ENCODE peak calls at places on chromosomes 2 and 18, in five cellular contexts. I is NCI-H2081; H is naive thymus-derived CD4-positive, alpha-beta T cell; P is iris pigment epithelial cell; C is MM.1S. F is an unnamed sample.

GRCh38 chr2:189629553-189630453 is 31.5 kb upstream of the ASNSD1 start:
- DNase-seq in I (no peak), C (no peak), P (peak; percentile 70), H (no peak), F (no peak)

GRCh38 chr2:208407667-208408066 is 1.1 kb downstream of the PTH2R start:
- DNase-seq in H (no peak), C (no peak), P (peak; percentile 27), I (peak; percentile 72), F (peak; percentile 41)

GRCh38 chr2:33197198-33197938 is 250.6 kb downstream of the LTBP1 start:
- DNase-seq in C (no peak), P (no peak), I (no peak), H (no peak), F (no peak)

GRCh38 chr2:131009713-131010475 is 83.4 kb downstream of the FAM168B start:
- DNase-seq in I (no peak), H (no peak), P (no peak), C (no peak), F (no peak)

GRCh38 chr18:61322265-61322873 is 10.9 kb upstream of the CDH20 start:
- DNase-seq in I (peak; percentile 67), C (peak; percentile 59), P (peak; percentile 66), H (no peak), F (peak; percentile 20)

GRCh38 chr2:105950521-105951389 is 206.0 kb downstream of the NCK2 start:
- DNase-seq in H (no peak), P (no peak), I (no peak), C (no peak), F (no peak)

GRCh38 chr2:195642027-195642676 is 14.9 kb upstream of the SLC39A10 start:
- DNase-seq in H (no peak), C (no peak), P (no peak), I (no peak), F (no peak)

GRCh38 chr18:47075098-47075883 is 39.9 kb upstream of the ELOA2 start:
- DNase-seq in C (no peak), P (peak; percentile 34), H (no peak), I (no peak), F (peak; percentile 51)

GRCh38 chr2:66925128-66925527 is 472.0 kb upstream of the ETAA1 start:
- DNase-seq in P (peak; percentile 78), H (no peak), I (no peak), C (no peak), F (peak; percentile 11)

GRCh38 chr2:229914182-229914581 is 7.6 kb downstream of the TRIP12 start:
- DNase-seq in C (no peak), I (no peak), H (no peak), P (no peak), F (no peak)

GRCh38 chr2:174863183-174863582 is 98.9 kb upstream of the CHRNA1 start:
- DNase-seq in P (no peak), C (no peak), H (no peak), I (no peak), F (no peak)

GRCh38 chr2:166234112-166234846 is 106.5 kb upstream of the SCN1A start:
- DNase-seq in C (no peak), P (peak; percentile 91), I (no peak), H (no peak), F (peak; percentile 2)

GRCh38 chr18:49638891-49639557 is 77.2 kb downstream of the LIPG start:
- DNase-seq in C (no peak), P (no peak), H (no peak), I (no peak), F (no peak)

GRCh38 chr2:127609818-127610217 is 36.1 kb upstream of the GPR17 start:
- DNase-seq in I (no peak), P (no peak), C (no peak), H (no peak), F (no peak)

GRCh38 chr2:30282081-30282480 is 50.7 kb downstream of the LBH start:
- DNase-seq in C (no peak), P (no peak), I (no peak), H (no peak), F (no peak)

GRCh38 chr2:101778102-101778501 is 80.6 kb downstream of the MAP4K4 start:
- DNase-seq in P (no peak), C (no peak), H (no peak), I (no peak), F (no peak)

GRCh38 chr18:67131498-67131897 is 385.0 kb downstream of the DSEL start:
- DNase-seq in H (no peak), C (no peak), I (peak; percentile 56), P (no peak), F (no peak)

GRCh38 chr2:37786854-37787253 is 115.4 kb upstream of the CDC42EP3 start:
- DNase-seq in I (peak; percentile 98), P (no peak), H (no peak), C (no peak), F (peak; percentile 68)

GRCh38 chr2:241946306-241947003 is 76.9 kb downstream of the RTP5 start:
- DNase-seq in C (no peak), P (no peak), I (no peak), H (no peak), F (no peak)

GRCh38 chr2:42895134-42895795 is 102.9 kb upstream of the HAAO start:
- DNase-seq in I (no peak), H (no peak), P (no peak), C (no peak), F (no peak)

GRCh38 chr2:48851161-48851560 is 95.6 kb upstream of the LHCGR start:
- DNase-seq in H (no peak), I (no peak), C (no peak), P (peak; percentile 61), F (peak; percentile 65)

GRCh38 chr2:8475349-8476045 is 206.4 kb upstream of the ID2 start:
- DNase-seq in H (no peak), P (no peak), I (peak; percentile 19), C (no peak), F (no peak)

GRCh38 chr2:43623052-43623451 is 14.0 kb upstream of the PLEKHH2 start:
- DNase-seq in I (no peak), C (no peak), H (no peak), P (no peak), F (no peak)

GRCh38 chr2:214379227-214379626 is 31.6 kb upstream of the VWC2L start:
- DNase-seq in I (no peak), P (peak; percentile 3), H (no peak), C (no peak), F (no peak)

GRCh38 chr18:24964213-24964612 is 387.8 kb downstream of the ZNF521 start:
- DNase-seq in I (no peak), C (peak; percentile 66), P (no peak), H (no peak), F (no peak)

GRCh38 chr2:98382086-98382485 is 35.8 kb downstream of the CNGA3 start:
- DNase-seq in I (no peak), P (no peak), H (no peak), C (no peak), F (no peak)

GRCh38 chr2:9248363-9248762 is 41.8 kb downstream of the ASAP2 start:
- DNase-seq in H (no peak), I (no peak), C (no peak), P (no peak), F (no peak)

GRCh38 chr2:105678346-105678745 is 66.4 kb upstream of the NCK2 start:
- DNase-seq in C (no peak), P (no peak), H (no peak), I (no peak), F (no peak)

GRCh38 chr18:46169464-46169941 is 65.3 kb downstream of the HAUS1 start:
- DNase-seq in I (no peak), H (no peak), C (no peak), P (peak; percentile 88), F (no peak)

GRCh38 chr2:238725298-238725697 is 122.6 kb upstream of the TWIST2 start:
- DNase-seq in P (no peak), H (no peak), I (no peak), C (no peak), F (no peak)

GRCh38 chr2:27753744-27754588 is 17.6 kb upstream of the MRPL33 start:
- DNase-seq in C (peak; percentile 54), P (peak; percentile 79), I (peak; percentile 66), H (no peak), F (peak; percentile 59)

GRCh38 chr2:104919127-104919526 is 65.2 kb downstream of the POU3F3 start:
- DNase-seq in P (no peak), C (no peak), H (no peak), I (no peak), F (no peak)

GRCh38 chr2:113675885-113676284 is 48.8 kb downstream of the RABL2A start:
- DNase-seq in I (no peak), P (no peak), C (no peak), H (no peak), F (no peak)

GRCh38 chr2:97764559-97765263 is 51.3 kb downstream of the ZAP70 start:
- DNase-seq in P (no peak), C (no peak), H (no peak), I (no peak), F (no peak)

GRCh38 chr2:33392366-33392765 is 84.1 kb upstream of the RASGRP3 start:
- DNase-seq in I (no peak), C (peak; percentile 98), P (no peak), H (no peak), F (no peak)

GRCh38 chr2:143787674-143788073 is 658.5 kb downstream of the ARHGAP15 start:
- DNase-seq in P (no peak), H (no peak), C (no peak), I (no peak), F (no peak)

GRCh38 chr2:39733070-39733674 is 45.9 kb downstream of the THUMPD2 start:
- DNase-seq in C (no peak), I (no peak), H (no peak), P (no peak), F (no peak)

GRCh38 chr2:51710222-51710621 is 678.3 kb upstream of the NRXN1 start:
- DNase-seq in C (peak; percentile 48), P (no peak), H (no peak), I (peak; percentile 62), F (no peak)

GRCh38 chr2:100646039-100646438 is 83.2 kb downstream of the PDCL3 start:
- DNase-seq in H (no peak), C (no peak), I (no peak), P (no peak), F (no peak)